ENCODE peak calls at places on chromosomes 3 and 15, in nine cellular contexts. One of them, this sample, is unnamed.

GRCh38 chr15:52076889-52077781 is 35.4 kb downstream of the BCL2L10 start:
- DNase-seq in T-cell: no peak
- DNase-seq in NCI-H1092: no peak
- DNase-seq in posterior cingulate gyrus: no peak
- DNase-seq in heart left ventricle: no peak
- DNase-seq in stimulated activated CD4-positive, alpha-beta T cell treated with anti-CD3 and anti-CD28 coated beads, Interleukin-4, amount 100 ng/mL, for 48 hours: no peak
- DNase-seq in CD4-positive, alpha-beta T cell: no peak
- DNase-seq in foreskin fibroblast: peak
- DNase-seq in head of caudate nucleus: no peak
- DNase-seq in this sample: no peak

GRCh38 chr15:90114451-90114901 is 12.2 kb upstream of the IDH2 start:
- DNase-seq in T-cell: no peak
- DNase-seq in NCI-H1092: no peak
- DNase-seq in posterior cingulate gyrus: no peak
- DNase-seq in heart left ventricle: no peak
- DNase-seq in stimulated activated CD4-positive, alpha-beta T cell treated with anti-CD3 and anti-CD28 coated beads, Interleukin-4, amount 100 ng/mL, for 48 hours: no peak
- DNase-seq in CD4-positive, alpha-beta T cell: no peak
- DNase-seq in foreskin fibroblast: no peak
- DNase-seq in head of caudate nucleus: no peak
- DNase-seq in this sample: no peak

GRCh38 chr15:40594429-40594836 is 384 bp downstream of the KNL1 start:
- DNase-seq in T-cell: no peak
- DNase-seq in NCI-H1092: peak
- DNase-seq in posterior cingulate gyrus: no peak
- DNase-seq in heart left ventricle: peak
- DNase-seq in stimulated activated CD4-positive, alpha-beta T cell treated with anti-CD3 and anti-CD28 coated beads, Interleukin-4, amount 100 ng/mL, for 48 hours: no peak
- DNase-seq in CD4-positive, alpha-beta T cell: no peak
- DNase-seq in foreskin fibroblast: peak
- DNase-seq in head of caudate nucleus: peak
- DNase-seq in this sample: no peak

GRCh38 chr3:99700637-99701268 is 62.4 kb downstream of the COL8A1 start:
- DNase-seq in T-cell: no peak
- DNase-seq in NCI-H1092: no peak
- DNase-seq in posterior cingulate gyrus: no peak
- DNase-seq in heart left ventricle: no peak
- DNase-seq in stimulated activated CD4-positive, alpha-beta T cell treated with anti-CD3 and anti-CD28 coated beads, Interleukin-4, amount 100 ng/mL, for 48 hours: no peak
- DNase-seq in CD4-positive, alpha-beta T cell: no peak
- DNase-seq in foreskin fibroblast: peak
- DNase-seq in head of caudate nucleus: no peak
- DNase-seq in this sample: no peak

GRCh38 chr3:131421957-131422498 is 40.5 kb downstream of the NUDT16 start:
- DNase-seq in T-cell: no peak
- DNase-seq in NCI-H1092: no peak
- DNase-seq in posterior cingulate gyrus: no peak
- DNase-seq in heart left ventricle: no peak
- DNase-seq in stimulated activated CD4-positive, alpha-beta T cell treated with anti-CD3 and anti-CD28 coated beads, Interleukin-4, amount 100 ng/mL, for 48 hours: no peak
- DNase-seq in CD4-positive, alpha-beta T cell: no peak
- DNase-seq in foreskin fibroblast: peak
- DNase-seq in head of caudate nucleus: no peak
- DNase-seq in this sample: no peak

GRCh38 chr3:32575451-32575850 is 4.8 kb upstream of the DYNC1LI1 start:
- DNase-seq in T-cell: no peak
- DNase-seq in NCI-H1092: no peak
- DNase-seq in posterior cingulate gyrus: no peak
- DNase-seq in heart left ventricle: no peak
- DNase-seq in stimulated activated CD4-positive, alpha-beta T cell treated with anti-CD3 and anti-CD28 coated beads, Interleukin-4, amount 100 ng/mL, for 48 hours: no peak
- DNase-seq in CD4-positive, alpha-beta T cell: no peak
- DNase-seq in foreskin fibroblast: peak
- DNase-seq in head of caudate nucleus: no peak
- DNase-seq in this sample: no peak

GRCh38 chr3:181052256-181052655 is 62.7 kb upstream of the DNAJC19 start:
- DNase-seq in T-cell: no peak
- DNase-seq in NCI-H1092: no peak
- DNase-seq in posterior cingulate gyrus: no peak
- DNase-seq in heart left ventricle: no peak
- DNase-seq in stimulated activated CD4-positive, alpha-beta T cell treated with anti-CD3 and anti-CD28 coated beads, Interleukin-4, amount 100 ng/mL, for 48 hours: no peak
- DNase-seq in CD4-positive, alpha-beta T cell: no peak
- DNase-seq in foreskin fibroblast: no peak
- DNase-seq in head of caudate nucleus: no peak
- DNase-seq in this sample: no peak

GRCh38 chr3:119769394-119770149 is 12.3 kb upstream of the NR1I2 start:
- DNase-seq in T-cell: no peak
- DNase-seq in NCI-H1092: no peak
- DNase-seq in posterior cingulate gyrus: no peak
- DNase-seq in heart left ventricle: no peak
- DNase-seq in stimulated activated CD4-positive, alpha-beta T cell treated with anti-CD3 and anti-CD28 coated beads, Interleukin-4, amount 100 ng/mL, for 48 hours: no peak
- DNase-seq in CD4-positive, alpha-beta T cell: no peak
- DNase-seq in foreskin fibroblast: peak
- DNase-seq in head of caudate nucleus: no peak
- DNase-seq in this sample: no peak

GRCh38 chr15:40693904-40694705 is 869 bp upstream of the RAD51 start:
- DNase-seq in T-cell: no peak
- DNase-seq in NCI-H1092: no peak
- DNase-seq in posterior cingulate gyrus: no peak
- DNase-seq in heart left ventricle: no peak
- DNase-seq in stimulated activated CD4-positive, alpha-beta T cell treated with anti-CD3 and anti-CD28 coated beads, Interleukin-4, amount 100 ng/mL, for 48 hours: no peak
- DNase-seq in CD4-positive, alpha-beta T cell: no peak
- DNase-seq in foreskin fibroblast: no peak
- DNase-seq in head of caudate nucleus: no peak
- DNase-seq in this sample: no peak